ENCODE peak calls at places on chromosomes 12 and 14, in ten cellular contexts. One of them, this sample, is unnamed.

GRCh38 chr12:38399711-38400205 is 83.2 kb downstream of the ALG10B start:
- DNase-seq in ascending aorta: no peak
- DNase-seq in SK-N-SH: no peak
- DNase-seq in PC-9: no peak
- DNase-seq in left ventricle myocardium inferior: no peak
- DNase-seq in mesendoderm: peak; percentile 39
- DNase-seq in ovary: no peak
- DNase-seq in cardiac muscle cell: no peak
- DNase-seq in astrocyte: no peak
- DNase-seq in right atrium auricular region: no peak
- DNase-seq in this sample: no peak

GRCh38 chr12:97159397-97159796 is 252.3 kb downstream of the NEDD1 start:
- DNase-seq in mesendoderm: no peak
- DNase-seq in ovary: no peak
- DNase-seq in cardiac muscle cell: no peak
- DNase-seq in right atrium auricular region: no peak
- DNase-seq in astrocyte: no peak
- DNase-seq in SK-N-SH: no peak
- DNase-seq in left ventricle myocardium inferior: no peak
- DNase-seq in ascending aorta: no peak
- DNase-seq in PC-9: no peak
- DNase-seq in this sample: no peak

GRCh38 chr12:6961278-6961694 is 9.2 kb downstream of the PHB2 start:
- DNase-seq in PC-9: peak; percentile 71
- DNase-seq in mesendoderm: no peak
- DNase-seq in ovary: peak; percentile 63
- DNase-seq in SK-N-SH: peak; percentile 34
- DNase-seq in astrocyte: peak; percentile 46
- DNase-seq in left ventricle myocardium inferior: peak; percentile 60
- DNase-seq in right atrium auricular region: peak; percentile 79
- DNase-seq in ascending aorta: no peak
- DNase-seq in cardiac muscle cell: peak; percentile 62
- DNase-seq in this sample: peak; percentile 75

GRCh38 chr12:106195638-106196037 is 52.2 kb downstream of the CKAP4 start:
- DNase-seq in astrocyte: peak; percentile 66
- DNase-seq in PC-9: no peak
- DNase-seq in ascending aorta: no peak
- DNase-seq in cardiac muscle cell: peak; percentile 86
- DNase-seq in right atrium auricular region: peak; percentile 79
- DNase-seq in mesendoderm: no peak
- DNase-seq in ovary: peak; percentile 85
- DNase-seq in SK-N-SH: no peak
- DNase-seq in left ventricle myocardium inferior: peak; percentile 58
- DNase-seq in this sample: no peak

GRCh38 chr14:89304972-89305703 is 111.9 kb downstream of the FOXN3 start:
- DNase-seq in SK-N-SH: peak; percentile 42
- DNase-seq in ascending aorta: no peak
- DNase-seq in PC-9: no peak
- DNase-seq in astrocyte: peak; percentile 81
- DNase-seq in left ventricle myocardium inferior: no peak
- DNase-seq in ovary: peak; percentile 60
- DNase-seq in right atrium auricular region: peak; percentile 67
- DNase-seq in mesendoderm: peak; percentile 58
- DNase-seq in cardiac muscle cell: peak; percentile 85
- DNase-seq in this sample: peak; percentile 9

GRCh38 chr12:118404876-118405521 is 28.6 kb downstream of the SUDS3 start:
- DNase-seq in cardiac muscle cell: peak; percentile 71
- DNase-seq in mesendoderm: peak; percentile 92
- DNase-seq in left ventricle myocardium inferior: peak; percentile 22
- DNase-seq in right atrium auricular region: peak; percentile 59
- DNase-seq in SK-N-SH: peak; percentile 44
- DNase-seq in ascending aorta: no peak
- DNase-seq in PC-9: peak; percentile 56
- DNase-seq in ovary: peak; percentile 63
- DNase-seq in astrocyte: peak; percentile 37
- DNase-seq in this sample: no peak

GRCh38 chr12:121697093-121697698 is 15.4 kb upstream of the TMEM120B start:
- DNase-seq in astrocyte: no peak
- DNase-seq in left ventricle myocardium inferior: no peak
- DNase-seq in ascending aorta: no peak
- DNase-seq in ovary: no peak
- DNase-seq in SK-N-SH: peak; percentile 51
- DNase-seq in cardiac muscle cell: peak; percentile 67
- DNase-seq in mesendoderm: no peak
- DNase-seq in PC-9: no peak
- DNase-seq in right atrium auricular region: no peak
- DNase-seq in this sample: peak; percentile 54

GRCh38 chr12:13024151-13024946 is 19.8 kb upstream of the FAM234B start:
- DNase-seq in mesendoderm: no peak
- DNase-seq in ovary: peak; percentile 37
- DNase-seq in PC-9: peak; percentile 57
- DNase-seq in right atrium auricular region: peak; percentile 68
- DNase-seq in left ventricle myocardium inferior: no peak
- DNase-seq in ascending aorta: no peak
- DNase-seq in SK-N-SH: no peak
- DNase-seq in cardiac muscle cell: peak; percentile 70
- DNase-seq in astrocyte: no peak
- DNase-seq in this sample: no peak

GRCh38 chr14:104985675-104986486 is at the start of gene CLBA1:
- DNase-seq in ovary: peak; percentile 87
- DNase-seq in PC-9: peak; percentile 69
- DNase-seq in ascending aorta: no peak
- DNase-seq in right atrium auricular region: no peak
- DNase-seq in SK-N-SH: peak; percentile 99
- DNase-seq in left ventricle myocardium inferior: peak; percentile 89
- DNase-seq in mesendoderm: peak; percentile 91
- DNase-seq in cardiac muscle cell: peak; percentile 95
- DNase-seq in astrocyte: peak; percentile 73
- DNase-seq in this sample: peak; percentile 90
- H3K27ac ChIP-seq in ovary: no peak within 1 kb of the TSS
- H3K27ac ChIP-seq in PC-9: no peak within 1 kb of the TSS
- H3K27ac ChIP-seq in ascending aorta: peak within 1 kb of the TSS; percentile 76
- H3K27ac ChIP-seq in right atrium auricular region: peak within 1 kb of the TSS; percentile 76
- H3K27ac ChIP-seq in SK-N-SH: peak within 1 kb of the TSS; percentile 62
- H3K27ac ChIP-seq in left ventricle myocardium inferior: peak within 1 kb of the TSS; percentile 77
- H3K27ac ChIP-seq in mesendoderm: no peak within 1 kb of the TSS
- H3K27ac ChIP-seq in cardiac muscle cell: no peak within 1 kb of the TSS
- H3K27ac ChIP-seq in astrocyte: peak within 1 kb of the TSS; percentile 71
- H3K27ac ChIP-seq in this sample: peak within 1 kb of the TSS; percentile 72

GRCh38 chr12:117127933-117128823 is 29.0 kb upstream of the TESC start:
- DNase-seq in ovary: no peak
- DNase-seq in PC-9: no peak
- DNase-seq in astrocyte: no peak
- DNase-seq in right atrium auricular region: no peak
- DNase-seq in ascending aorta: no peak
- DNase-seq in left ventricle myocardium inferior: no peak
- DNase-seq in mesendoderm: no peak
- DNase-seq in cardiac muscle cell: no peak
- DNase-seq in SK-N-SH: no peak
- DNase-seq in this sample: no peak

GRCh38 chr12:117125275-117125613 is 26.0 kb upstream of the TESC start:
- DNase-seq in right atrium auricular region: no peak
- DNase-seq in ascending aorta: no peak
- DNase-seq in ovary: no peak
- DNase-seq in astrocyte: no peak
- DNase-seq in mesendoderm: no peak
- DNase-seq in SK-N-SH: peak; percentile 45
- DNase-seq in left ventricle myocardium inferior: no peak
- DNase-seq in cardiac muscle cell: no peak
- DNase-seq in PC-9: no peak
- DNase-seq in this sample: no peak

GRCh38 chr12:117124421-117125274 is 25.4 kb upstream of the TESC start:
- DNase-seq in mesendoderm: no peak
- DNase-seq in left ventricle myocardium inferior: no peak
- DNase-seq in cardiac muscle cell: no peak
- DNase-seq in astrocyte: no peak
- DNase-seq in PC-9: no peak
- DNase-seq in ascending aorta: no peak
- DNase-seq in SK-N-SH: no peak
- DNase-seq in ovary: no peak
- DNase-seq in right atrium auricular region: no peak
- DNase-seq in this sample: no peak

GRCh38 chr12:117125769-117126168 is 26.6 kb upstream of the TESC start:
- DNase-seq in SK-N-SH: no peak
- DNase-seq in left ventricle myocardium inferior: no peak
- DNase-seq in PC-9: no peak
- DNase-seq in right atrium auricular region: no peak
- DNase-seq in cardiac muscle cell: no peak
- DNase-seq in ascending aorta: no peak
- DNase-seq in ovary: no peak
- DNase-seq in astrocyte: no peak
- DNase-seq in mesendoderm: no peak
- DNase-seq in this sample: no peak

DNA sequence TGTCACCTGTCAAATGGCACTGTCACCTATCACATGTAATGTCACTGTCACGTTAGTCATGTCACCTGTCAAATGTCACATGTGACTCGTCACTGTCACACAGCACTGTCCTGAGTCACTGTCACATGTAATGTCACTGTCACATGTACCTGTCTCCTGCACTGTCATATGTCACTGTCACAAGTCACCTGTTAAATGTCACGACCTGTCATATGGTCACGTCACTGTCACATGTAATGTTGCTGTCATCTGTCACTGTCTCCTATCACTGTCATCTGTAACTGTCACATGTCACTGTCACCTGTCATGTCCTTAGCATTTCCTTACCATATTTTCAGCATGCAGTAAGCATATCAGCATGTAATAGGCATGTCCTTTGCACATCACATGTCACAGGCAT is 27.1 kb upstream of the TESC start:
- DNase-seq in mesendoderm: no peak
- DNase-seq in left ventricle myocardium inferior: no peak
- DNase-seq in SK-N-SH: no peak
- DNase-seq in PC-9: no peak
- DNase-seq in cardiac muscle cell: no peak
- DNase-seq in right atrium auricular region: no peak
- DNase-seq in astrocyte: no peak
- DNase-seq in ascending aorta: no peak
- DNase-seq in ovary: no peak
- DNase-seq in this sample: no peak
- H3K4me1 ChIP-seq in mesendoderm: no peaks in the 10 kb centered on the region
- H3K4me1 ChIP-seq in left ventricle myocardium inferior: peaks cover 12% of the 10 kb centered on the region
- H3K4me1 ChIP-seq in SK-N-SH: peaks cover 20% of the 10 kb centered on the region
- H3K4me1 ChIP-seq in PC-9: peaks cover 13% of the 10 kb centered on the region
- H3K4me1 ChIP-seq in cardiac muscle cell: peaks cover 11% of the 10 kb centered on the region
- H3K4me1 ChIP-seq in right atrium auricular region: no peaks in the 10 kb centered on the region
- H3K4me1 ChIP-seq in astrocyte: peaks cover 3% of the 10 kb centered on the region
- H3K4me1 ChIP-seq in ascending aorta: no peaks in the 10 kb centered on the region
- H3K4me1 ChIP-seq in ovary: no peaks in the 10 kb centered on the region
- H3K4me1 ChIP-seq in this sample: no peaks in the 10 kb centered on the region

DNA sequence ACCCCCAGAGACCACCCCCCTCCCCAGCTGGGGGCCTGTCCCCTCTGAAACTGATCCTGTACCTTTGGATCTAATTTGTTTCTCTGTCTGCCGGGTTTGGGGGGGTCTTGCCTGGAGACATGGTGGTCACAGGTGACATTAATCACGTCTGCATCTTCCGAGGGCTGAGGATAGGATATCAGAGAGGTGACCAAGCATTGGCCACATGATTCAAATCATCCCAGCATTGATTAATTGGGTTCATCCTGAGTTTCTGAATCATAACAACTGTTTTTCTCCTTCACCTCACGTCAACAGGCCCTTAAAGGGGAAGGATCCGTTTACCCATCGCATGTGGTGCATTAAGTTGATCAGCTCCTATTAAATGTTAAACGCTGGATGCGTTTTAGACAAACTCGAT is 63.2 kb upstream of the TBX3 start:
- DNase-seq in mesendoderm: no peak
- DNase-seq in ovary: no peak
- DNase-seq in PC-9: no peak
- DNase-seq in SK-N-SH: no peak
- DNase-seq in right atrium auricular region: no peak
- DNase-seq in astrocyte: no peak
- DNase-seq in ascending aorta: no peak
- DNase-seq in cardiac muscle cell: no peak
- DNase-seq in left ventricle myocardium inferior: no peak
- DNase-seq in this sample: no peak
- H3K27ac ChIP-seq in mesendoderm: peak overlapping the region; percentile 89
- H3K27ac ChIP-seq in ovary: peak overlapping the region; percentile 23
- H3K27ac ChIP-seq in PC-9: no peak overlapping the region
- H3K27ac ChIP-seq in SK-N-SH: no peak overlapping the region
- H3K27ac ChIP-seq in right atrium auricular region: no peak overlapping the region
- H3K27ac ChIP-seq in astrocyte: no peak overlapping the region
- H3K27ac ChIP-seq in ascending aorta: no peak overlapping the region
- H3K27ac ChIP-seq in cardiac muscle cell: no peak overlapping the region
- H3K27ac ChIP-seq in left ventricle myocardium inferior: no peak overlapping the region
- H3K27ac ChIP-seq in this sample: no peak overlapping the region

GRCh38 chr14:58768977-58769376 is 131.2 kb downstream of the DACT1 start:
- DNase-seq in astrocyte: no peak
- DNase-seq in mesendoderm: peak; percentile 90
- DNase-seq in PC-9: no peak
- DNase-seq in right atrium auricular region: no peak
- DNase-seq in cardiac muscle cell: no peak
- DNase-seq in ascending aorta: no peak
- DNase-seq in left ventricle myocardium inferior: no peak
- DNase-seq in ovary: no peak
- DNase-seq in SK-N-SH: no peak
- DNase-seq in this sample: no peak

GRCh38 chr14:58765843-58766242 is 128.1 kb downstream of the DACT1 start:
- DNase-seq in cardiac muscle cell: peak; percentile 7
- DNase-seq in ovary: no peak
- DNase-seq in ascending aorta: no peak
- DNase-seq in PC-9: no peak
- DNase-seq in right atrium auricular region: no peak
- DNase-seq in left ventricle myocardium inferior: no peak
- DNase-seq in astrocyte: no peak
- DNase-seq in SK-N-SH: no peak
- DNase-seq in mesendoderm: peak; percentile 72
- DNase-seq in this sample: no peak

GRCh38 chr14:58765375-58765774 is 127.6 kb downstream of the DACT1 start:
- DNase-seq in cardiac muscle cell: no peak
- DNase-seq in left ventricle myocardium inferior: peak; percentile 38
- DNase-seq in ovary: no peak
- DNase-seq in right atrium auricular region: no peak
- DNase-seq in mesendoderm: no peak
- DNase-seq in SK-N-SH: no peak
- DNase-seq in PC-9: no peak
- DNase-seq in astrocyte: no peak
- DNase-seq in ascending aorta: no peak
- DNase-seq in this sample: no peak

GRCh38 chr14:58760121-58760520 is 122.4 kb downstream of the DACT1 start:
- DNase-seq in mesendoderm: no peak
- DNase-seq in right atrium auricular region: no peak
- DNase-seq in PC-9: no peak
- DNase-seq in left ventricle myocardium inferior: no peak
- DNase-seq in SK-N-SH: no peak
- DNase-seq in astrocyte: no peak
- DNase-seq in cardiac muscle cell: no peak
- DNase-seq in ascending aorta: no peak
- DNase-seq in ovary: no peak
- DNase-seq in this sample: no peak

DNA sequence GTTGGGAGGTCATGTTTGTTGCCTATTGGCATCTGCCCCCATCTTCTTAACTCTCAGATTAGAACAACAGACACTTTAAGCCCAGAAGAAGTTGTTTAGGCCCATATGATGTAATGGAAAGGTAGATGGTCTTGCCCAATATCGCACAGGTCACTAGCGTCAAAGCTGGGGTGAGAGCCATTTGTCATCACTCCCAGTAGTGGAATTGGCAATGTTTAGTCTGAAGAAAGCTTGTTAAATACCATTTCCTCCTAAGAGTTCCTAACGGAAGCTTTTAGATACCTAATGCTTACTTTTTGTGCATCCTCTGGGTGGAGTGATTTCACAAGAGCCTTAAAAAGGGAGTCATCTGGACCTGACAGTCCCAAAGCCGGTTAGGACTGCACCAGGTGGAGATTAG is 125.4 kb downstream of the DACT1 start:
- DNase-seq in right atrium auricular region: no peak
- DNase-seq in mesendoderm: peak; percentile 55
- DNase-seq in ascending aorta: no peak
- DNase-seq in astrocyte: no peak
- DNase-seq in PC-9: no peak
- DNase-seq in SK-N-SH: no peak
- DNase-seq in cardiac muscle cell: no peak
- DNase-seq in left ventricle myocardium inferior: no peak
- DNase-seq in ovary: no peak
- DNase-seq in this sample: no peak
- H3K4me1 ChIP-seq in right atrium auricular region: no peaks in the 10 kb centered on the region
- H3K4me1 ChIP-seq in mesendoderm: no peaks in the 10 kb centered on the region
- H3K4me1 ChIP-seq in ascending aorta: peaks cover 3% of the 10 kb centered on the region
- H3K4me1 ChIP-seq in astrocyte: no peaks in the 10 kb centered on the region
- H3K4me1 ChIP-seq in PC-9: no peaks in the 10 kb centered on the region
- H3K4me1 ChIP-seq in SK-N-SH: no peaks in the 10 kb centered on the region
- H3K4me1 ChIP-seq in cardiac muscle cell: peaks cover 44% of the 10 kb centered on the region
- H3K4me1 ChIP-seq in left ventricle myocardium inferior: peaks cover 5% of the 10 kb centered on the region
- H3K4me1 ChIP-seq in ovary: peaks cover 1% of the 10 kb centered on the region
- H3K4me1 ChIP-seq in this sample: no peaks in the 10 kb centered on the region

This sample was measured in naive thymus-derived CD4-positive, alpha-beta T cell.